ENCODE peak calls at places on chromosomes 4 and X, in four cellular contexts. G is IMR-90, L is neural progenitor cell, V is HCT116. I is an unnamed sample.
A peak's percentile ranks its signal among the peaks of the same experiment; 100 is the strongest.

GRCh38 chrX:150207733-150208132 is 155.4 kb upstream of the MAMLD1 start:
- DNase-seq in G (no peak), L (no peak), V (no peak), I (no peak)

GRCh38 chr4:183335369-183335940 is 13.2 kb upstream of the CLDN24 start:
- DNase-seq in G (peak; percentile 96), L (no peak), V (peak; percentile 68), I (peak; percentile 32)

GRCh38 chr4:150033109-150033508 is 45.1 kb upstream of the DCLK2 start:
- DNase-seq in G (no peak), L (no peak), V (no peak), I (no peak)

GRCh38 chrX:22698151-22698550 is 301.6 kb upstream of the DDX53 start:
- DNase-seq in G (no peak), L (no peak), V (no peak), I (no peak)

GRCh38 chr4:56976878-56977320 is 507 bp downstream of the NOA1 start:
- DNase-seq in G (no peak), L (peak; percentile 64), V (peak; percentile 19), I (peak; percentile 84)

GRCh38 chr4:77586953-77587383 is 18.7 kb upstream of the CXCL13 start:
- DNase-seq in G (no peak), L (no peak), V (no peak), I (no peak)

GRCh38 chr4:89283226-89283974 is 24.2 kb downstream of the GPRIN3 start:
- DNase-seq in G (no peak), L (no peak), V (no peak), I (peak; percentile 28)

GRCh38 chr4:136002316-136002715 is 1530.0 kb downstream of the PCDH18 start:
- DNase-seq in G (no peak), L (no peak), V (no peak), I (no peak)

GRCh38 chr4:38681283-38682066 is 17.5 kb downstream of the KLF3 start:
- DNase-seq in G (peak; percentile 95), L (no peak), V (no peak), I (no peak)

GRCh38 chr4:42627887-42628646 is 28.8 kb downstream of the ATP8A1 start:
- DNase-seq in G (no peak), L (no peak), V (no peak), I (no peak)

GRCh38 chrX:37580080-37580479 is 8.6 kb downstream of the LANCL3 start:
- DNase-seq in G (no peak), L (no peak), V (no peak), I (no peak)

GRCh38 chrX:1212532-1212931 is at the start of gene CRLF2:
- DNase-seq in G (no peak), L (no peak), V (peak; percentile 45), I (no peak)

DNA sequence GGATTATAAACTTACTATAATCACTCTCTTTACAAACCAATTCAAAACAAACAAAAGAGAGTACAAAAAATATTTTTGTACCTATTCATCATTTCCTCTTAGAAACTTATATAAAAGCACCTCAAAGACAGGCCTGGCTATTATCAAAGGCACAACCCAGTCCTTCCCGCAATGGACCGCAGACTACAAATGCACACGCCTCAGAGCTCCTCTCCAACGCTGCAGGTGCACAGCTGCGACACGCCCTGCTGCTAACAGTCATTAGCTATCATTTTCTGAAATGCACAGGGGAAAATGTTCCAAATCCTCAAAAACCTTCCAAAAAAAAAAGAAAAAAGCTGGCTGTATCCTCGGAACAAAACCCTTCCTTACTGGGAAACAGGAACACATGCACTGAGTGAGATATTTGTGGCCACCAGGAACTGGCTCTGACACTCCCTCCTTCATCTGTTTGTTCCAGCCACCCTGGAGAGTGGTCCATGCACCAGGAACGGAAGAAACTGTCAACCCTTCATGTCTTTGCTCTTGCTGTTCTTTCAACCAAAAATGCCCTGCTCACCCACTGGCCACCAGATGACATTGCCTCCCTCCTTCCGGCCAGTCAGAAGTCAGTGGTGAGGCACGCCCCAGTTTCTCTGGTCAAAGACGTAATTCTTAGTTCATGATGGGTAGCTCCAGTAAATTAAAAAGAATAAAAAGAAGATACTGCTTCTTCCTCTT is 16.7 kb downstream of the IRF2 start:
- DNase-seq in G (no peak), L (no peak), V (no peak), I (no peak)
- H3K4me1 ChIP-seq in G (peaks cover 13% of the 10 kb centered on the region), L (peaks cover 31% of the 10 kb centered on the region), V (no peaks in the 10 kb centered on the region), I (peaks cover 15% of the 10 kb centered on the region)

DNA sequence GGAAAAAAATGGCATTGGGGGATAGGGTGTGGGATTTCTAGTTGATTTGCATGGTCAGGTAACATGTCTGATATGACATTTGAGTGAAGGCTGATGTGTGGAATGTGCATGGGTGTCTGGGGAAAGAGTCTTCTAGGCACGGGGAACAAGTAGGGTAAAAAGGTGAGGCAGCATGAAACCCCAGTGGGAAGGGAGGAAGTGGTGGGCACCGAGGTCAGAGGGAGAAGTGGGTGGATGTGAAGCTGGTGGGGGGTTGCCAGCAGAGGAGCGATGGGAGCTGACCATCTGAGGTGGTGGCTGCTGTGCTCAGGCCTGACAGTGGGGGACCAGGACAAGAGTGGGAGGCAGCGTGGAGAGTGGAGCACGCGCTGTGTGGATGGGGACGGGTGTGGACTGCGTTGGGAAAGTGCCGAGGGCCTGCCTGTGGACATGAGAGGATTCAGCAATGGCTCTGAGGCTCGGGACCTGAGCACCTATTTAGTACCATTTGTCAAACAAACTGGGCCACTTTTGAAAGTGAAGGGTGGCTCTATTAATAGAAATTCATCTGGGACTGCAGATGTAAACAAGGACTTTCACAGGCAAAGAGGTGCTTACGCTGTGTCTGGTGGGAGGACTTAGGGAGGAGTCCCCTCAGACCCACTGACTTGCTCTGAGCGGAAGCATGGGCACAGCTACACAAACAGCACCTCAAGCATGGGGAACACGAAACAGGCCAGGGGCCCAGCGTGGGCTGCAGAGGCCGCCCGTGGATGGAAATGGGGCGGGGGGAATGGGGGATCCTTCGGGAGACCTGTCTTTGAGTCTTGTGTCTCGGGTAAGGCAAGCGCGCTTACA is 16.7 kb upstream of the S100P start:
- DNase-seq in G (no peak), L (no peak), V (no peak), I (no peak)
- H3K4me3 ChIP-seq in G (no peak overlapping the region), L (no peak overlapping the region), V (no peak overlapping the region), I (no peak overlapping the region)

DNA sequence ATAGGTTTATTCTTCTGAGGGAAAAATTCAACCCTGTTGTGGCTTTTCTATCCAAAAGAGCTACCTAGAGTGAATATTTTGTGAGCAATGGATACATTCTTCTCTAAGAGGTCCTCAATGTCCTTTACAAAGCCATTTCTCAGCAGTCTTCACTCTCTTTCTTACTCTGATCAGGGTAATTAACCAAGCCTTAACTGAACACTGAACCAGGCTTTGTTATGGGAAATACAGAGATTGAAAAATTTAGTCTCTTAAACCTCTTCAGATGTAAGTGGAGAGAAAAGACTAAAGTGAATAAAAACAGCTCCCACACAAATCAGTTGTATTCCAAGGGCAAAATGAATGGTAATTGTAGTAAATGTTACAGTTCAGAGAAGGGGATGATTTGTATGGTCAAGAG is 353.5 kb downstream of the CHIC1 start:
- DNase-seq in G (no peak), L (no peak), V (no peak), I (no peak)
- H2AFZ ChIP-seq in G (no peak overlapping the region), L (no peak overlapping the region), V (peak overlapping the region; percentile 41), I (peak overlapping the region; percentile 7)

GRCh38 chrX:49878128-49878833 is 1.0 kb upstream of the USP27X start:
- DNase-seq in G (no peak), L (peak; percentile 32), V (no peak), I (no peak)
- H3K4me1 ChIP-seq in G (peaks cover 3% of the 10 kb centered on the region), L (no peaks in the 10 kb centered on the region), V (peaks cover 9% of the 10 kb centered on the region), I (peaks cover 11% of the 10 kb centered on the region)

GRCh38 chr4:93299116-93299515 is 529.4 kb upstream of the ATOH1 start:
- DNase-seq in G (no peak), L (no peak), V (no peak), I (no peak)
- H3K4me3 ChIP-seq in G (no peak overlapping the region), L (no peak overlapping the region), V (no peak overlapping the region), I (no peak overlapping the region)

DNA sequence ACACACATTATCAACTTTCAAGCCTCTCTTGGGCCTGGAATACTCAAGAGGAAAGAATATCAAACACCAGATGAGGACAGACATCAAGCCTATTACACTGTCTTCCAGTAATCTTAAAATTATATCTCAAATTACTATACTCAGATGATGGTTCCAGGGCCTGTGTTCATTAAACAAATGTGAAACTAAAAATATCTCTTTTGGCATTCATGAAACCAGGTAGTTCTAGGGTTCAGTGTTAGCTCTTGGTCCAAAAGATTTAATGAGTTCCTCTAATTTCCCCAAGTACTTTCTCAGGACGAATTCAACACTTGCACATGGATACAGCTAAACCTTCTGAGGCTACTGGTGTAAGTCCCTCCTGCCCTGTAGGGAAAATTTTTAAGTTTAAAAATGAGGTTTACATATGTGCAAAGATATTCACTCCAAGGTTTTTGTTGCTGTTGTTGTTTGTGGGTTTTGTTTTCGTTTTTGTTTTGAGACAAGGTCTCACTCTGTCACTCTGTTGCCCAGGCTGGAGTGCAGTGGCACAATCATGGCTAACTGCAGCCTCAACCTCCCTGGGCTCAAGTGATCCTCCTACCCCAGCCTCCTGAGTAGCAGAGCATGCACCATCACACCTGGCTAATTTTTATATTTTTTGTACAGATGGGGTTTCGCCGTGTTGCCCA is 79.4 kb downstream of the USP46 start:
- DNase-seq in G (no peak), L (no peak), V (no peak), I (no peak)
- H2AFZ ChIP-seq in G (no peak overlapping the region), L (no peak overlapping the region), V (no peak overlapping the region), I (no peak overlapping the region)

GRCh38 chrX:13420545-13421183 is 100.8 kb upstream of the ATXN3L start:
- DNase-seq in G (no peak), L (no peak), V (no peak), I (no peak)

GRCh38 chrX:13418126-13419091 is 98.6 kb upstream of the ATXN3L start:
- DNase-seq in G (peak; percentile 31), L (no peak), V (no peak), I (no peak)

GRCh38 chrX:13415551-13415950 is 95.7 kb upstream of the ATXN3L start:
- DNase-seq in G (no peak), L (no peak), V (no peak), I (no peak)

GRCh38 chrX:13419918-13420317 is 100.1 kb upstream of the ATXN3L start:
- DNase-seq in G (no peak), L (no peak), V (no peak), I (no peak)

GRCh38 chrX:13419276-13419675 is 99.4 kb upstream of the ATXN3L start:
- DNase-seq in G (no peak), L (no peak), V (no peak), I (no peak)
- H3K4me1 ChIP-seq in G (peaks cover 2% of the 10 kb centered on the region), L (peaks cover 12% of the 10 kb centered on the region), V (peaks cover 10% of the 10 kb centered on the region), I (no peaks in the 10 kb centered on the region)